ENCODE peak calls at places on chromosomes 13 and 19, in ten cellular contexts. One of them, this sample, is unnamed.

GRCh38 chr19:45716314-45717130 is 14.2 kb downstream of the FBXO46 start:
- DNase-seq in H1: no peak
- DNase-seq in ovary: peak; percentile 40
- DNase-seq in suprapubic skin: no peak
- DNase-seq in stomach: no peak
- DNase-seq in tibial nerve: no peak
- DNase-seq in K562: peak; percentile 39
- DNase-seq in esophagus muscularis mucosa: no peak
- DNase-seq in upper lobe of left lung: no peak
- DNase-seq in SK-N-SH: peak; percentile 57
- DNase-seq in this sample: peak; percentile 51

GRCh38 chr13:110471833-110472162 is 89.7 kb downstream of the RAB20 start:
- DNase-seq in H1: no peak
- DNase-seq in ovary: no peak
- DNase-seq in suprapubic skin: no peak
- DNase-seq in stomach: peak; percentile 35
- DNase-seq in tibial nerve: no peak
- DNase-seq in K562: peak; percentile 54
- DNase-seq in esophagus muscularis mucosa: no peak
- DNase-seq in upper lobe of left lung: no peak
- DNase-seq in SK-N-SH: no peak
- DNase-seq in this sample: peak; percentile 60

GRCh38 chr19:43683905-43684304 is 13.9 kb upstream of the PLAUR start:
- DNase-seq in H1: no peak
- DNase-seq in ovary: no peak
- DNase-seq in suprapubic skin: no peak
- DNase-seq in stomach: no peak
- DNase-seq in tibial nerve: no peak
- DNase-seq in K562: no peak
- DNase-seq in esophagus muscularis mucosa: no peak
- DNase-seq in upper lobe of left lung: no peak
- DNase-seq in SK-N-SH: no peak
- DNase-seq in this sample: no peak

GRCh38 chr13:34588362-34588761 is 353.7 kb upstream of the NBEA start:
- DNase-seq in H1: no peak
- DNase-seq in ovary: no peak
- DNase-seq in suprapubic skin: no peak
- DNase-seq in stomach: no peak
- DNase-seq in tibial nerve: no peak
- DNase-seq in K562: no peak
- DNase-seq in esophagus muscularis mucosa: no peak
- DNase-seq in upper lobe of left lung: peak; percentile 44
- DNase-seq in SK-N-SH: no peak
- DNase-seq in this sample: no peak

GRCh38 chr13:47226516-47226915 is 329.7 kb upstream of the HTR2A start:
- DNase-seq in H1: no peak
- DNase-seq in ovary: no peak
- DNase-seq in suprapubic skin: no peak
- DNase-seq in stomach: no peak
- DNase-seq in tibial nerve: no peak
- DNase-seq in K562: no peak
- DNase-seq in esophagus muscularis mucosa: no peak
- DNase-seq in upper lobe of left lung: no peak
- DNase-seq in SK-N-SH: no peak
- DNase-seq in this sample: no peak

GRCh38 chr19:35519291-35519690 is 5.8 kb upstream of the DMKN start:
- DNase-seq in H1: no peak
- DNase-seq in ovary: no peak
- DNase-seq in suprapubic skin: no peak
- DNase-seq in stomach: no peak
- DNase-seq in tibial nerve: no peak
- DNase-seq in K562: no peak
- DNase-seq in esophagus muscularis mucosa: no peak
- DNase-seq in upper lobe of left lung: no peak
- DNase-seq in SK-N-SH: no peak
- DNase-seq in this sample: no peak

GRCh38 chr13:63497601-63498000 is 2082.0 kb upstream of the PCDH20 start:
- DNase-seq in H1: no peak
- DNase-seq in ovary: no peak
- DNase-seq in suprapubic skin: no peak
- DNase-seq in stomach: no peak
- DNase-seq in tibial nerve: no peak
- DNase-seq in K562: no peak
- DNase-seq in esophagus muscularis mucosa: no peak
- DNase-seq in upper lobe of left lung: no peak
- DNase-seq in SK-N-SH: no peak
- DNase-seq in this sample: no peak

GRCh38 chr13:73702419-73703071 is 431.7 kb downstream of the KLF12 start:
- DNase-seq in H1: no peak
- DNase-seq in ovary: no peak
- DNase-seq in suprapubic skin: no peak
- DNase-seq in stomach: no peak
- DNase-seq in tibial nerve: no peak
- DNase-seq in K562: no peak
- DNase-seq in esophagus muscularis mucosa: no peak
- DNase-seq in upper lobe of left lung: no peak
- DNase-seq in SK-N-SH: no peak
- DNase-seq in this sample: no peak

GRCh38 chr19:41928221-41928683 is at the start of gene ERFL:
- DNase-seq in H1: no peak
- DNase-seq in ovary: no peak
- DNase-seq in suprapubic skin: no peak
- DNase-seq in stomach: no peak
- DNase-seq in tibial nerve: no peak
- DNase-seq in K562: peak; percentile 69
- DNase-seq in esophagus muscularis mucosa: no peak
- DNase-seq in upper lobe of left lung: peak; percentile 87
- DNase-seq in SK-N-SH: peak; percentile 68
- DNase-seq in this sample: no peak

DNA sequence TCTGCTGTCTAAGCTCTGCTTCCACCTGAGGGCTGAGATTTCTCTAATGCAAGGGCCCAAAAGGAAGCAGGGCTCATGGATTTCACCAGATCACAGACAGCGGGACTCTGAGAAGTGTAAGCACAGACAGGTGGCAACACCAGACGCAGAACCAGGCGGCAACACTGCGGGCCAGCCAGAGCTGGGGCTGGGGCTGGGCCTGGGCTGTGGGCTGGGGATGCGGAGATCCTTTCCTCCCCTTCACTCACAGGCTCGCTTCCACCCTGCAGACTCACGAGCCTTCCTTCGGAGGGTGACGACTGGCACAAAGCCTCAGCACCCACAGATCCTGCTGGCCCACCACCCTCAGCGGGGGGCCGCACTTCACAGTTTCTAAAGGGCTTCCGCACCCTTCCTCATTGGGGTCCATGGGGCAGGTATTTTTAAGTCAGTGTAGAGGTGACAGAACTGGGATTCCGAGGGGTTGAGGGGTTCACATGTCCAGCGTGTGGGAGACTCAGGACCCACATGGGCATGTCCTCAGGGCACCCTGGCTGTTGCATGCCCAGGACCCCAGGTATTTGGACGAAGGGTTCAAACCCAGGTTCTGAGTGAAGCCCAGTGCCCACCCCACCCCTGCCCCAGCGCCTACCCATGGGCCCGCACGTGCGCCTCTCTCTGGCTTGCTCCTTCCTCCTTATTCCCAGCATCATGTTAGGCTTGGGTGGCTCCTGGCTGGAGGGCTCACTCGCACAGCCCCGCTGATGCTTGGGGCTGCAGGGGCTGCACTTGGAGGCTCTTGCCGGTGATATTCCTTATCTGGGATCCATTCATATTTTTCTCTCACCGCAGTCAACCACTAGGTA is 137.3 kb upstream of the GPR12 start:
- DNase-seq in H1: no peak
- DNase-seq in ovary: no peak
- DNase-seq in suprapubic skin: no peak
- DNase-seq in stomach: no peak
- DNase-seq in tibial nerve: no peak
- DNase-seq in K562: no peak
- DNase-seq in esophagus muscularis mucosa: no peak
- DNase-seq in upper lobe of left lung: peak; percentile 65
- DNase-seq in SK-N-SH: no peak
- DNase-seq in this sample: no peak
- H3K36me3 ChIP-seq in H1: no peaks in the 10 kb centered on the region
- H3K36me3 ChIP-seq in ovary: no peaks in the 10 kb centered on the region
- H3K36me3 ChIP-seq in suprapubic skin: no peaks in the 10 kb centered on the region
- H3K36me3 ChIP-seq in stomach: no peaks in the 10 kb centered on the region
- H3K36me3 ChIP-seq in tibial nerve: no peaks in the 10 kb centered on the region
- H3K36me3 ChIP-seq in K562: no peaks in the 10 kb centered on the region
- H3K36me3 ChIP-seq in esophagus muscularis mucosa: no peaks in the 10 kb centered on the region
- H3K36me3 ChIP-seq in upper lobe of left lung: no peaks in the 10 kb centered on the region
- H3K36me3 ChIP-seq in SK-N-SH: no peaks in the 10 kb centered on the region
- H3K36me3 ChIP-seq in this sample: no peaks in the 10 kb centered on the region

GRCh38 chr13:44306401-44307192 is 67.0 kb upstream of the SERP2 start:
- DNase-seq in H1: peak; percentile 57
- DNase-seq in ovary: peak; percentile 77
- DNase-seq in suprapubic skin: no peak
- DNase-seq in stomach: peak; percentile 77
- DNase-seq in tibial nerve: peak; percentile 38
- DNase-seq in K562: no peak
- DNase-seq in esophagus muscularis mucosa: no peak
- DNase-seq in upper lobe of left lung: peak; percentile 8
- DNase-seq in SK-N-SH: no peak
- DNase-seq in this sample: peak; percentile 63
- TF ChIP-seq EP300 in H1: no peak
- TF ChIP-seq EP300 in ovary: no peak
- TF ChIP-seq EP300 in suprapubic skin: peak; percentile 36
- TF ChIP-seq EP300 in stomach: peak; percentile 83
- TF ChIP-seq EP300 in tibial nerve: peak; percentile 83
- TF ChIP-seq EP300 in K562: no peak
- TF ChIP-seq EP300 in esophagus muscularis mucosa: peak; percentile 92
- TF ChIP-seq EP300 in upper lobe of left lung: peak; percentile 63
- TF ChIP-seq EP300 in SK-N-SH: peak; percentile 76
- TF ChIP-seq EP300 in this sample: peak; percentile 74

DNA sequence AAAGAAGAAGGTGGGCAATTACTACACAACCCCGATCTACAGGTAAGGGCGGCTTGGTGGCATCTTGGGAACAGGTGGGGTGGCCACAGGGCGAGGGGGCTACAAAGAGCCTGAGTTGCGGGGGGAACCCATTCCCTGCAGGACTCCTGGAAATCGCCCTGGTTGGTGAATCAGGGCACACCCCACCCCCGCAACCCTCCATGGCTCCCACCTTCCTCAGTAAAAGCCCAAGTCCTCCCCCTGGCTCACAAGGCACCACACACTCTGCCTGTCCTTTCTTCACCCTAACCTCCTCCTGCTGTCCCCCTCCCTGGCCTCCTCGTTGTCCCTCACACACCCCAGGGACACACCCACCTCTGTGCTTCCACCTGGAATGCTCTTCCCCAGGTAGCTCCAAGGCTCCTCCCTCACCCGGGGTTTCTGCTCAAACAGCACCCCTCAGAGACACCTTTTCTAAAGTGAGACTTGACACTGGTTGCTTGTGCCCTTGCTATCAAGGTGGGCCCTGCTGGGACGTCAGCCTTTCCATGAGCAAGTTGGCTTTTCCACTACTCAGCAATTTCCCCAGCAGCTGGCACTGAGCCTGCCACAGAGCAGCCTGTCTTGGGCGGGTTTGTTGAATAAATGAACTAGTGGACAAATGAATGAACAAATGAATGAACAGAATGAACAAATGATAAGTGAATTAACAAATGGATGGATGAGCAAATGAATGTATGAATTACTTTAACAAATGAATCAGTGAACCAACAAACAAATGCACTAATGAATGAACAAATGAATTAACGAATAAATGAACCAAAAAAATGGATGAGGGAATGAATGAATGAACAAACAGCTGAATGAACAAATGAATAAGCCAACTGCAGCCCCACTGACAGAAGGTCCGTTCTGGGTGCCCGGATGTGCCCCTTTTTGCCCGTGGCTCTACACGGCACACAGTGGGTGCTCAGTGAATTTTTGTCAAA is 6.2 kb upstream of the MRI1 start:
- DNase-seq in H1: no peak
- DNase-seq in ovary: no peak
- DNase-seq in suprapubic skin: no peak
- DNase-seq in stomach: no peak
- DNase-seq in tibial nerve: no peak
- DNase-seq in K562: no peak
- DNase-seq in esophagus muscularis mucosa: no peak
- DNase-seq in upper lobe of left lung: no peak
- DNase-seq in SK-N-SH: no peak
- DNase-seq in this sample: no peak
- H3K36me3 ChIP-seq in H1: peaks cover 4% of the 10 kb centered on the region
- H3K36me3 ChIP-seq in ovary: no peaks in the 10 kb centered on the region
- H3K36me3 ChIP-seq in suprapubic skin: peaks cover 100% of the 10 kb centered on the region
- H3K36me3 ChIP-seq in stomach: peaks cover 100% of the 10 kb centered on the region
- H3K36me3 ChIP-seq in tibial nerve: peaks cover 11% of the 10 kb centered on the region
- H3K36me3 ChIP-seq in K562: peaks cover 75% of the 10 kb centered on the region
- H3K36me3 ChIP-seq in esophagus muscularis mucosa: peaks cover 100% of the 10 kb centered on the region
- H3K36me3 ChIP-seq in upper lobe of left lung: peaks cover 44% of the 10 kb centered on the region
- H3K36me3 ChIP-seq in SK-N-SH: peaks cover 50% of the 10 kb centered on the region
- H3K36me3 ChIP-seq in this sample: peaks cover 55% of the 10 kb centered on the region

GRCh38 chr19:56138069-56138468 is 3.0 kb upstream of the ZNF444 start:
- DNase-seq in H1: no peak
- DNase-seq in ovary: no peak
- DNase-seq in suprapubic skin: no peak
- DNase-seq in stomach: no peak
- DNase-seq in tibial nerve: no peak
- DNase-seq in K562: no peak
- DNase-seq in esophagus muscularis mucosa: no peak
- DNase-seq in upper lobe of left lung: no peak
- DNase-seq in SK-N-SH: no peak
- DNase-seq in this sample: no peak

GRCh38 chr19:56136362-56136761 is 4.7 kb upstream of the ZNF444 start:
- DNase-seq in H1: no peak
- DNase-seq in ovary: no peak
- DNase-seq in suprapubic skin: no peak
- DNase-seq in stomach: no peak
- DNase-seq in tibial nerve: no peak
- DNase-seq in K562: no peak
- DNase-seq in esophagus muscularis mucosa: no peak
- DNase-seq in upper lobe of left lung: no peak
- DNase-seq in SK-N-SH: no peak
- DNase-seq in this sample: no peak

GRCh38 chr19:56139847-56140582 is 1.1 kb upstream of the ZNF444 start:
- DNase-seq in H1: no peak
- DNase-seq in ovary: no peak
- DNase-seq in suprapubic skin: no peak
- DNase-seq in stomach: no peak
- DNase-seq in tibial nerve: no peak
- DNase-seq in K562: peak; percentile 68
- DNase-seq in esophagus muscularis mucosa: no peak
- DNase-seq in upper lobe of left lung: no peak
- DNase-seq in SK-N-SH: no peak
- DNase-seq in this sample: no peak

GRCh38 chr19:56134655-56134922 is 6.5 kb upstream of the ZNF444 start:
- DNase-seq in H1: no peak
- DNase-seq in ovary: no peak
- DNase-seq in suprapubic skin: no peak
- DNase-seq in stomach: no peak
- DNase-seq in tibial nerve: no peak
- DNase-seq in K562: no peak
- DNase-seq in esophagus muscularis mucosa: no peak
- DNase-seq in upper lobe of left lung: no peak
- DNase-seq in SK-N-SH: no peak
- DNase-seq in this sample: no peak

DNA sequence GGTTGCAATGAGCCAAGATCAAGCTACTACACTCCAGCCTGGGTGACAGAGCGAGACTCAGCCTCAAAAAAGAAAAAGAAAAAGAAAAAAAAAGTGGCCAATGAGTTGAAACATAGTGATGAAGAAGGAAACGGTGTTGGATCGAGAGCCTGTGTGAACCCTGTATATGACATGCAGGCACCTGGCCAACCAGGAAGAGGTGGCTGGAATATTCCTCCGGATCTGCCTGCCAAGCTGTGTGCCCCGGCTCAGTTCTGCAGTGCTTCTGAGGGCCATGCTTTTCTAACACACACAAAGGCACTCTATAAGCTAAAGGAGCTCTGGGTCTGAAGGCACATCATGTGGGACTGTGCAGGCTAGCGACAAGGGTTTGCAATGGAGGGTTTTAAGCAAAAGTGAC is 3.7 kb upstream of the ZNF444 start:
- DNase-seq in H1: no peak
- DNase-seq in ovary: no peak
- DNase-seq in suprapubic skin: no peak
- DNase-seq in stomach: peak; percentile 93
- DNase-seq in tibial nerve: no peak
- DNase-seq in K562: no peak
- DNase-seq in esophagus muscularis mucosa: no peak
- DNase-seq in upper lobe of left lung: no peak
- DNase-seq in SK-N-SH: no peak
- DNase-seq in this sample: peak; percentile 88
- TF ChIP-seq EP300 in H1: no peak
- TF ChIP-seq EP300 in ovary: no peak
- TF ChIP-seq EP300 in suprapubic skin: no peak
- TF ChIP-seq EP300 in stomach: no peak
- TF ChIP-seq EP300 in tibial nerve: no peak
- TF ChIP-seq EP300 in K562: no peak
- TF ChIP-seq EP300 in esophagus muscularis mucosa: no peak
- TF ChIP-seq EP300 in upper lobe of left lung: no peak
- TF ChIP-seq EP300 in SK-N-SH: no peak
- TF ChIP-seq EP300 in this sample: no peak